ENCODE peak calls at places on chromosome 6, in eight cellular contexts. R, U, W, B, L, O, F and V are unnamed samples.

GRCh38 chr6:138297761-138298298 is 79.5 kb upstream of the PBOV1 start:
- DNase-seq in R (no peak), U (no peak), W (no peak), B (no peak), L (peak; percentile 7), O (no peak), F (no peak), V (no peak)

GRCh38 chr6:165725201-165725600 is 62.2 kb upstream of the PDE10A start:
- DNase-seq in R (no peak), U (no peak), W (no peak), B (no peak), L (no peak), O (no peak), F (no peak), V (no peak)

GRCh38 chr6:116666869-116667268 is 1.7 kb downstream of the ZUP1 start:
- DNase-seq in R (no peak), U (no peak), W (no peak), B (peak; percentile 17), L (no peak), O (no peak), F (no peak), V (peak; percentile 47)

GRCh38 chr6:147201885-147202515 is 2.2 kb upstream of the STXBP5 start:
- DNase-seq in R (peak; percentile 22), U (peak; percentile 22), W (peak; percentile 17), B (peak; percentile 34), L (no peak), O (no peak), F (no peak), V (peak; percentile 30)

GRCh38 chr6:87391334-87391733 is 16.4 kb upstream of the CFAP206 start:
- DNase-seq in R (peak; percentile 39), U (peak; percentile 19), W (peak; percentile 19), B (peak; percentile 48), L (no peak), O (no peak), F (peak; percentile 10), V (peak; percentile 51)

GRCh38 chr6:123830110-123830509 is 26.4 kb downstream of the NKAIN2 start:
- DNase-seq in R (no peak), U (no peak), W (no peak), B (no peak), L (no peak), O (no peak), F (no peak), V (no peak)

GRCh38 chr6:87851674-87852260 is 149.7 kb upstream of the AKIRIN2 start:
- DNase-seq in R (no peak), U (no peak), W (no peak), B (no peak), L (no peak), O (no peak), F (no peak), V (no peak)

GRCh38 chr6:11214438-11214837 is 18.0 kb downstream of the NEDD9 start:
- DNase-seq in R (no peak), U (no peak), W (no peak), B (no peak), L (no peak), O (no peak), F (no peak), V (no peak)

GRCh38 chr6:37745748-37746147 is 48.1 kb upstream of the MDGA1 start:
- DNase-seq in R (no peak), U (no peak), W (no peak), B (no peak), L (no peak), O (no peak), F (no peak), V (no peak)

GRCh38 chr6:36752886-36753506 is 55.4 kb downstream of the RAB44 start:
- DNase-seq in R (no peak), U (no peak), W (no peak), B (no peak), L (no peak), O (no peak), F (no peak), V (no peak)

GRCh38 chr6:20056350-20056992 is 155.8 kb downstream of the MBOAT1 start:
- DNase-seq in R (no peak), U (peak; percentile 34), W (peak; percentile 8), B (no peak), L (no peak), O (no peak), F (peak; percentile 10), V (peak; percentile 47)

GRCh38 chr6:44073612-44074382 is 53.5 kb downstream of the MRPL14 start:
- DNase-seq in R (no peak), U (no peak), W (no peak), B (no peak), L (no peak), O (no peak), F (peak; percentile 22), V (no peak)

GRCh38 chr6:166907871-166908806 is 48.2 kb downstream of the RNASET2 start:
- DNase-seq in R (no peak), U (no peak), W (no peak), B (peak; percentile 10), L (no peak), O (no peak), F (no peak), V (peak; percentile 10)

GRCh38 chr6:84546427-84546914 is 217.9 kb downstream of the TBX18 start:
- DNase-seq in R (peak; percentile 40), U (no peak), W (no peak), B (no peak), L (peak; percentile 11), O (no peak), F (no peak), V (no peak)

GRCh38 chr6:38349795-38350194 is 289.9 kb downstream of the BTBD9 start:
- DNase-seq in R (no peak), U (peak; percentile 53), W (no peak), B (no peak), L (no peak), O (no peak), F (no peak), V (no peak)

GRCh38 chr6:30720738-30721197 is 616 bp downstream of the TUBB start:
- DNase-seq in R (peak; percentile 81), U (no peak), W (peak; percentile 53), B (peak; percentile 63), L (no peak), O (no peak), F (peak; percentile 53), V (no peak)

GRCh38 chr6:161701051-161701450 is 427.2 kb upstream of the AGPAT4 start:
- DNase-seq in R (no peak), U (no peak), W (no peak), B (no peak), L (no peak), O (no peak), F (no peak), V (no peak)

GRCh38 chr6:165092881-165093595 is 216.4 kb downstream of the C6orf118 start:
- DNase-seq in R (no peak), U (no peak), W (no peak), B (no peak), L (no peak), O (no peak), F (no peak), V (no peak)

DNA sequence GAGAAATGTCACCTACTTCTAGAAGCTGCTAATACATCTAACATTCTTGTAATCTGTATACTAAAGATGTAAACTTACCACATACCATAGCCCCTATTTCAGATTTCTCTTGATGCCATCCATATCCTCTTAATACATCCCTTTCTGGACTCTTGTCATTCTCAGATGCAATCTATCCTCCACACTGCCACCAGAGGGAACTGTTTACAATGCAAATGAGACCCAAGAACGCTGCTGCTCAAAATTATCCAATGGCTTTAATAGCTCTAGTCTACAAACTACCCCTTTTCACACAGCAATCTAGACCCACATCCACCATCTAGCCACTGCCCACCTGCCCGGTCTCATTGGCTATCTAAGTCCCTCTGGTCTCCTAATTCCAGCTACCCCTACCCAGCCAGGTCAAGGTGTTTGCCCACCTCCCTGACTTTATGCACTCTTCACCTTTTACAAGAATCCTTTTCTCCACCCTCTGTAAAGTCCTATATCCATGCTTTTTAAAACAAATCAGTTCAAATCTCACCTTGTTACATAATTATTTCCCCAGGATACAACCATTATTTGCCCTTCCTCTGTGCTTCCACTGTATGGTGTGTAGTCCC is 14.8 kb downstream of the FAXC start:
- DNase-seq in R (no peak), U (peak; percentile 68), W (peak; percentile 20), B (peak; percentile 65), L (no peak), O (no peak), F (no peak), V (peak; percentile 37)
- TF ChIP-seq CTCF in R (peak; percentile 30), U (peak; percentile 73), W (peak; percentile 80), B (no peak), L (peak; percentile 76), O (peak; percentile 38), F (peak; percentile 70), V (peak; percentile 46)

GRCh38 chr6:109327959-109328358 is 54.3 kb downstream of the CD164 start:
- DNase-seq in R (no peak), U (no peak), W (no peak), B (no peak), L (no peak), O (no peak), F (no peak), V (no peak)
- TF ChIP-seq CTCF in R (no peak), U (no peak), W (no peak), B (no peak), L (no peak), O (no peak), F (no peak), V (no peak)

GRCh38 chr6:40804905-40805304 is 217.7 kb upstream of the LRFN2 start:
- DNase-seq in R (no peak), U (no peak), W (no peak), B (no peak), L (no peak), O (no peak), F (no peak), V (no peak)
- TF ChIP-seq CTCF in R (no peak), U (peak; percentile 57), W (no peak), B (no peak), L (no peak), O (no peak), F (peak; percentile 52), V (no peak)

GRCh38 chr6:114096553-114097172 is 125.7 kb upstream of the HDAC2 start:
- DNase-seq in R (no peak), U (no peak), W (no peak), B (peak; percentile 19), L (no peak), O (no peak), F (no peak), V (peak; percentile 43)
- TF ChIP-seq CTCF in R (peak; percentile 95), U (peak; percentile 71), W (peak; percentile 99), B (peak; percentile 63), L (peak; percentile 75), O (peak; percentile 65), F (peak; percentile 94), V (peak; percentile 43)

GRCh38 chr6:131963063-131963462 is 11.9 kb upstream of the CCN2 start:
- DNase-seq in R (no peak), U (no peak), W (no peak), B (no peak), L (no peak), O (no peak), F (no peak), V (no peak)

GRCh38 chr6:131958551-131959470 is 7.6 kb upstream of the CCN2 start:
- DNase-seq in R (no peak), U (no peak), W (no peak), B (no peak), L (no peak), O (no peak), F (no peak), V (no peak)

GRCh38 chr6:131958095-131958494 is 6.9 kb upstream of the CCN2 start:
- DNase-seq in R (no peak), U (no peak), W (no peak), B (no peak), L (no peak), O (no peak), F (no peak), V (no peak)

GRCh38 chr6:131955876-131956275 is 4.7 kb upstream of the CCN2 start:
- DNase-seq in R (no peak), U (no peak), W (no peak), B (no peak), L (no peak), O (no peak), F (no peak), V (no peak)

GRCh38 chr6:131960371-131961133 is 9.4 kb upstream of the CCN2 start:
- DNase-seq in R (no peak), U (no peak), W (no peak), B (no peak), L (no peak), O (no peak), F (no peak), V (no peak)
- TF ChIP-seq CTCF in R (peak; percentile 13), U (peak; percentile 14), W (peak; percentile 49), B (no peak), L (peak; percentile 32), O (peak; percentile 39), F (peak; percentile 20), V (no peak)